ENCODE peak calls at places on chromosomes 3 and 15, in four cellular contexts. L is activated T-helper 1 cell treated with anti-CD3 and anti-CD28 coated beads, Interleukin-12 subunit alpha, Interleukin-12 subunit beta, Interleukin-2, Interleukin-4 antibody, amounts not matched to agents 30 ng/mL and 10 ng/mL and 1 ng/mL, durations not matched to agents 14 hours and 24 hours and 36 hours; E is stimulated activated CD4-positive, alpha-beta T cell treated with anti-CD3 and anti-CD28 coated beads, TNF-alpha, amount 100 ng/mL, for 24 hours; B is GM23248. A is an unnamed sample.

GRCh38 chr15:37106490-37107001 is 6.2 kb upstream of the MEIS2 start:
- DNase-seq in L (no peak), E (no peak), B (no peak), A (peak)

GRCh38 chr3:183129243-183129642 is 29.9 kb upstream of the MCCC1 start:
- DNase-seq in L (no peak), E (no peak), B (peak), A (no peak)

GRCh38 chr3:172138031-172138538 is 98.7 kb downstream of the FNDC3B start:
- DNase-seq in L (no peak), E (no peak), B (peak), A (no peak)

GRCh38 chr3:134231131-134231530 is 19.5 kb downstream of the RYK start:
- DNase-seq in L (no peak), E (no peak), B (no peak), A (no peak)

GRCh38 chr15:77329202-77329601 is 90.7 kb downstream of the PEAK1 start:
- DNase-seq in L (no peak), E (no peak), B (peak), A (no peak)

GRCh38 chr3:152745677-152746076 is 89.3 kb upstream of the P2RY1 start:
- DNase-seq in L (no peak), E (no peak), B (no peak), A (no peak)

GRCh38 chr3:193780810-193781472 is 187.9 kb downstream of the OPA1 start:
- DNase-seq in L (no peak), E (no peak), B (peak), A (no peak)

GRCh38 chr3:133930341-133930933 is 34.8 kb upstream of the RAB6B start:
- DNase-seq in L (no peak), E (no peak), B (peak), A (no peak)

GRCh38 chr3:29646042-29646441 is 365.2 kb downstream of the RBMS3 start:
- DNase-seq in L (no peak), E (no peak), B (no peak), A (no peak)

GRCh38 chr3:158839966-158840365 is 38.1 kb downstream of the MFSD1 start:
- DNase-seq in L (no peak), E (no peak), B (no peak), A (no peak)

GRCh38 chr3:72628065-72628464 is 220.2 kb downstream of the SHQ1 start:
- DNase-seq in L (no peak), E (no peak), B (no peak), A (no peak)

GRCh38 chr3:45957606-45958005 is 14.3 kb downstream of the CXCR6 start:
- DNase-seq in L (no peak), E (no peak), B (no peak), A (no peak)

GRCh38 chr15:64754663-64755426 is 20.5 kb downstream of the RBPMS2 start:
- DNase-seq in L (no peak), E (no peak), B (no peak), A (no peak)

GRCh38 chr3:186520957-186521842 is 23.0 kb downstream of the CRYGS start:
- DNase-seq in L (peak), E (no peak), B (no peak), A (no peak)

GRCh38 chr3:45253316-45253715 is 27.2 kb upstream of the TMEM158 start:
- DNase-seq in L (no peak), E (no peak), B (no peak), A (no peak)

GRCh38 chr3:122356402-122356801 is 26.6 kb downstream of the MIX23 start:
- DNase-seq in L (peak), E (no peak), B (peak), A (peak)

GRCh38 chr3:66527253-66527652 is 26.4 kb upstream of the LRIG1 start:
- DNase-seq in L (no peak), E (no peak), B (no peak), A (no peak)

GRCh38 chr15:63243776-63244175 is 33.6 kb upstream of the APH1B start:
- DNase-seq in L (no peak), E (no peak), B (no peak), A (no peak)

GRCh38 chr3:61897848-61898247 is 336.5 kb downstream of the PTPRG start:
- DNase-seq in L (no peak), E (no peak), B (no peak), A (no peak)

GRCh38 chr3:41900265-41900664 is 61.6 kb downstream of the ULK4 start:
- DNase-seq in L (no peak), E (no peak), B (peak), A (no peak)

GRCh38 chr3:128935922-128936321 is 56.5 kb downstream of the ACAD9 start:
- DNase-seq in L (no peak), E (no peak), B (no peak), A (no peak)

GRCh38 chr3:8458711-8459110 is 42.9 kb upstream of the LMCD1 start:
- DNase-seq in L (no peak), E (no peak), B (peak), A (no peak)

GRCh38 chr3:41277790-41278465 is 78.6 kb downstream of the CTNNB1 start:
- DNase-seq in L (no peak), E (no peak), B (no peak), A (no peak)

GRCh38 chr3:39098473-39099000 is 8.9 kb downstream of the GORASP1 start:
- DNase-seq in L (no peak), E (no peak), B (no peak), A (no peak)

GRCh38 chr3:77370413-77370812 is 330.5 kb downstream of the ROBO2 start:
- DNase-seq in L (no peak), E (no peak), B (peak), A (no peak)

GRCh38 chr3:149411583-149411982 is 34.1 kb upstream of the TM4SF1 start:
- DNase-seq in L (no peak), E (no peak), B (no peak), A (no peak)

GRCh38 chr3:177451277-177451880 is 254.1 kb upstream of the TBL1XR1 start:
- DNase-seq in L (no peak), E (no peak), B (peak), A (no peak)

GRCh38 chr15:100043069-100043641 is 298.6 kb downstream of the ADAMTS17 start:
- DNase-seq in L (no peak), E (no peak), B (peak), A (no peak)

GRCh38 chr3:152083058-152083457 is 185.7 kb upstream of the MBNL1 start:
- DNase-seq in L (no peak), E (no peak), B (no peak), A (no peak)

GRCh38 chr3:123383101-123384053 is 65.5 kb downstream of the ADCY5 start:
- DNase-seq in L (no peak), E (no peak), B (peak), A (no peak)

GRCh38 chr3:148604270-148605085 is 93.2 kb upstream of the AGTR1 start:
- DNase-seq in L (no peak), E (no peak), B (peak), A (no peak)

GRCh38 chr3:16404349-16404895 is 109.1 kb downstream of the RFTN1 start:
- DNase-seq in L (no peak), E (no peak), B (no peak), A (no peak)

GRCh38 chr3:42652611-42653302 is 740 bp upstream of the ZBTB47 start:
- DNase-seq in L (no peak), E (no peak), B (peak), A (no peak)